ENCODE peak calls at places on chromosome 11, in ten cellular contexts. One of them, this sample, is unnamed.

GRCh38 chr11:104092744-104093143 is 56.3 kb downstream of the DDI1 start:
- DNase-seq in memory B cell: no peak
- DNase-seq in AG20443: no peak
- DNase-seq in NCI-H82: no peak
- DNase-seq in psoas muscle: no peak
- DNase-seq in right cardiac atrium: no peak
- DNase-seq in keratinocyte: no peak
- DNase-seq in OCI-LY7: no peak
- DNase-seq in stimulated activated CD4-positive, alpha-beta T cell treated with anti-CD3 and anti-CD28 coated beads, Interleukin-12 subunit alpha, Interleukin-12 subunit beta, amount 100 ng/mL, for 48 hours: no peak
- DNase-seq in activated CD8-positive, alpha-beta memory T cell treated with anti-CD3 and anti-CD28 coated beads for 4 hours: no peak
- DNase-seq in this sample: no peak

GRCh38 chr11:132704796-132705375 is 827.4 kb downstream of the OPCML start:
- DNase-seq in psoas muscle: no peak
- DNase-seq in right cardiac atrium: no peak
- DNase-seq in stimulated activated CD4-positive, alpha-beta T cell treated with anti-CD3 and anti-CD28 coated beads, Interleukin-12 subunit alpha, Interleukin-12 subunit beta, amount 100 ng/mL, for 48 hours: no peak
- DNase-seq in keratinocyte: no peak
- DNase-seq in activated CD8-positive, alpha-beta memory T cell treated with anti-CD3 and anti-CD28 coated beads for 4 hours: no peak
- DNase-seq in NCI-H82: peak
- DNase-seq in AG20443: no peak
- DNase-seq in memory B cell: no peak
- DNase-seq in OCI-LY7: no peak
- DNase-seq in this sample: no peak

GRCh38 chr11:12430912-12431311 is 53.5 kb downstream of the PARVA start:
- DNase-seq in AG20443: peak
- DNase-seq in memory B cell: no peak
- DNase-seq in OCI-LY7: no peak
- DNase-seq in activated CD8-positive, alpha-beta memory T cell treated with anti-CD3 and anti-CD28 coated beads for 4 hours: no peak
- DNase-seq in psoas muscle: peak
- DNase-seq in keratinocyte: no peak
- DNase-seq in NCI-H82: no peak
- DNase-seq in stimulated activated CD4-positive, alpha-beta T cell treated with anti-CD3 and anti-CD28 coated beads, Interleukin-12 subunit alpha, Interleukin-12 subunit beta, amount 100 ng/mL, for 48 hours: no peak
- DNase-seq in right cardiac atrium: peak
- DNase-seq in this sample: no peak

GRCh38 chr11:8814209-8814922 is 96.6 kb upstream of the AKIP1 start:
- DNase-seq in keratinocyte: peak
- DNase-seq in OCI-LY7: peak
- DNase-seq in NCI-H82: no peak
- DNase-seq in psoas muscle: no peak
- DNase-seq in memory B cell: no peak
- DNase-seq in stimulated activated CD4-positive, alpha-beta T cell treated with anti-CD3 and anti-CD28 coated beads, Interleukin-12 subunit alpha, Interleukin-12 subunit beta, amount 100 ng/mL, for 48 hours: no peak
- DNase-seq in AG20443: no peak
- DNase-seq in activated CD8-positive, alpha-beta memory T cell treated with anti-CD3 and anti-CD28 coated beads for 4 hours: no peak
- DNase-seq in right cardiac atrium: no peak
- DNase-seq in this sample: no peak

GRCh38 chr11:33172996-33173395 is 11.7 kb upstream of the CSTF3 start:
- DNase-seq in OCI-LY7: no peak
- DNase-seq in AG20443: peak
- DNase-seq in memory B cell: no peak
- DNase-seq in NCI-H82: no peak
- DNase-seq in activated CD8-positive, alpha-beta memory T cell treated with anti-CD3 and anti-CD28 coated beads for 4 hours: no peak
- DNase-seq in stimulated activated CD4-positive, alpha-beta T cell treated with anti-CD3 and anti-CD28 coated beads, Interleukin-12 subunit alpha, Interleukin-12 subunit beta, amount 100 ng/mL, for 48 hours: no peak
- DNase-seq in psoas muscle: no peak
- DNase-seq in keratinocyte: no peak
- DNase-seq in right cardiac atrium: peak
- DNase-seq in this sample: no peak

GRCh38 chr11:130071211-130071712 is 1.6 kb downstream of the APLP2 start:
- DNase-seq in OCI-LY7: peak
- DNase-seq in activated CD8-positive, alpha-beta memory T cell treated with anti-CD3 and anti-CD28 coated beads for 4 hours: no peak
- DNase-seq in NCI-H82: peak
- DNase-seq in stimulated activated CD4-positive, alpha-beta T cell treated with anti-CD3 and anti-CD28 coated beads, Interleukin-12 subunit alpha, Interleukin-12 subunit beta, amount 100 ng/mL, for 48 hours: no peak
- DNase-seq in AG20443: peak
- DNase-seq in memory B cell: no peak
- DNase-seq in keratinocyte: no peak
- DNase-seq in psoas muscle: no peak
- DNase-seq in right cardiac atrium: no peak
- DNase-seq in this sample: no peak

GRCh38 chr11:12330491-12331231 is 46.7 kb upstream of the PARVA start:
- DNase-seq in stimulated activated CD4-positive, alpha-beta T cell treated with anti-CD3 and anti-CD28 coated beads, Interleukin-12 subunit alpha, Interleukin-12 subunit beta, amount 100 ng/mL, for 48 hours: no peak
- DNase-seq in keratinocyte: no peak
- DNase-seq in psoas muscle: no peak
- DNase-seq in right cardiac atrium: no peak
- DNase-seq in activated CD8-positive, alpha-beta memory T cell treated with anti-CD3 and anti-CD28 coated beads for 4 hours: no peak
- DNase-seq in OCI-LY7: no peak
- DNase-seq in NCI-H82: peak
- DNase-seq in AG20443: no peak
- DNase-seq in memory B cell: no peak
- DNase-seq in this sample: no peak

GRCh38 chr11:17563961-17564686 is 17.1 kb downstream of the OTOG start:
- DNase-seq in activated CD8-positive, alpha-beta memory T cell treated with anti-CD3 and anti-CD28 coated beads for 4 hours: no peak
- DNase-seq in right cardiac atrium: no peak
- DNase-seq in AG20443: no peak
- DNase-seq in memory B cell: no peak
- DNase-seq in psoas muscle: no peak
- DNase-seq in OCI-LY7: no peak
- DNase-seq in stimulated activated CD4-positive, alpha-beta T cell treated with anti-CD3 and anti-CD28 coated beads, Interleukin-12 subunit alpha, Interleukin-12 subunit beta, amount 100 ng/mL, for 48 hours: no peak
- DNase-seq in NCI-H82: no peak
- DNase-seq in keratinocyte: no peak
- DNase-seq in this sample: peak

GRCh38 chr11:111665779-111666178 is 63.5 kb downstream of the SIK2 start:
- DNase-seq in psoas muscle: no peak
- DNase-seq in memory B cell: no peak
- DNase-seq in activated CD8-positive, alpha-beta memory T cell treated with anti-CD3 and anti-CD28 coated beads for 4 hours: no peak
- DNase-seq in NCI-H82: no peak
- DNase-seq in OCI-LY7: peak
- DNase-seq in keratinocyte: no peak
- DNase-seq in stimulated activated CD4-positive, alpha-beta T cell treated with anti-CD3 and anti-CD28 coated beads, Interleukin-12 subunit alpha, Interleukin-12 subunit beta, amount 100 ng/mL, for 48 hours: no peak
- DNase-seq in right cardiac atrium: no peak
- DNase-seq in AG20443: peak
- DNase-seq in this sample: no peak

GRCh38 chr11:96256213-96256580 is 86.8 kb downstream of the MAML2 start:
- DNase-seq in AG20443: no peak
- DNase-seq in activated CD8-positive, alpha-beta memory T cell treated with anti-CD3 and anti-CD28 coated beads for 4 hours: no peak
- DNase-seq in memory B cell: no peak
- DNase-seq in stimulated activated CD4-positive, alpha-beta T cell treated with anti-CD3 and anti-CD28 coated beads, Interleukin-12 subunit alpha, Interleukin-12 subunit beta, amount 100 ng/mL, for 48 hours: no peak
- DNase-seq in OCI-LY7: no peak
- DNase-seq in psoas muscle: no peak
- DNase-seq in right cardiac atrium: no peak
- DNase-seq in keratinocyte: no peak
- DNase-seq in NCI-H82: no peak
- DNase-seq in this sample: no peak

This sample was measured in mesenteric fat pad.